ENCODE peak calls at places on chromosomes 7 and 10, in seven cellular contexts. S is WERI-Rb-1, L is colonic mucosa, H is GM06990, Z is fibroblast of lung, N is right atrium auricular region, Y is osteoblast. T is an unnamed sample. For H3K27me3 and H3K36me3, the result is how much of the 10 kb centered on the place peaks cover.

GRCh38 chr7:46969303-46970130 is 612.4 kb downstream of the TNS3 start:
- DNase-seq in S (no peak), Y (no peak), N (no peak), H (no peak), L (peak), Z (peak), T (no peak)

GRCh38 chr10:50625663-50626062 is 1.9 kb upstream of the SGMS1 start:
- DNase-seq in Y (no peak), S (no peak), H (no peak), Z (peak), N (no peak), L (peak), T (peak)

GRCh38 chr10:120783901-120784300 is 67.3 kb upstream of the WDR11 start:
- DNase-seq in N (no peak), S (no peak), Y (no peak), Z (no peak), L (no peak), H (no peak), T (no peak)

GRCh38 chr10:58967551-58968418 is 208.7 kb upstream of the PHYHIPL start:
- DNase-seq in S (peak), Z (no peak), N (no peak), L (no peak), Y (no peak), H (peak), T (peak)

GRCh38 chr7:98559958-98560357 is 57.1 kb upstream of the NPTX2 start:
- DNase-seq in N (no peak), Y (no peak), L (no peak), Z (no peak), H (no peak), S (no peak), T (peak)

GRCh38 chr10:123240776-123241175 is 86.6 kb downstream of the BUB3 start:
- DNase-seq in H (no peak), Z (no peak), Y (no peak), S (no peak), L (no peak), N (no peak), T (no peak)

GRCh38 chr7:129053938-129054437 is 923 bp downstream of the TNPO3 start:
- DNase-seq in N (no peak), H (no peak), L (no peak), Y (peak), Z (peak), S (no peak), T (no peak)

GRCh38 chr7:27953361-27953760 is 213.4 kb downstream of the TAX1BP1 start:
- DNase-seq in S (no peak), N (no peak), H (no peak), Z (no peak), Y (no peak), L (no peak), T (no peak)

GRCh38 chr7:120445276-120445675 is 172.3 kb downstream of the KCND2 start:
- DNase-seq in S (no peak), N (no peak), Y (no peak), Z (no peak), H (no peak), L (no peak), T (no peak)

GRCh38 chr10:3902054-3902808 is 117.2 kb upstream of the KLF6 start:
- DNase-seq in N (no peak), Y (no peak), H (peak), L (no peak), Z (peak), S (no peak), T (peak)

GRCh38 chr7:129829677-129830631 is 122.8 kb downstream of the UBE2H start:
- DNase-seq in S (peak), N (no peak), Z (peak), Y (no peak), H (peak), L (peak), T (peak)

GRCh38 chr10:110919349-110919931 is at the start of gene SHOC2:
- DNase-seq in N (peak), Y (peak), L (peak), Z (no peak), H (no peak), S (peak), T (peak)

GRCh38 chr10:10878944-10879343 is 138.7 kb upstream of the CELF2 start:
- DNase-seq in S (no peak), Y (no peak), H (no peak), N (no peak), Z (no peak), L (no peak), T (no peak)

GRCh38 chr10:124533266-124533665 is 71.6 kb downstream of the LHPP start:
- DNase-seq in S (no peak), N (no peak), L (no peak), H (no peak), Y (no peak), Z (no peak), T (no peak)

GRCh38 chr10:99534939-99535763 is 2.4 kb downstream of the NKX2-3 start:
- DNase-seq in Y (peak), H (peak), Z (no peak), L (no peak), S (no peak), N (no peak), T (peak)
- H3K4me3 ChIP-seq in Y (no peak), H (peak), Z (no peak), L (peak), S (no peak), N (peak), T (no peak)

DNA sequence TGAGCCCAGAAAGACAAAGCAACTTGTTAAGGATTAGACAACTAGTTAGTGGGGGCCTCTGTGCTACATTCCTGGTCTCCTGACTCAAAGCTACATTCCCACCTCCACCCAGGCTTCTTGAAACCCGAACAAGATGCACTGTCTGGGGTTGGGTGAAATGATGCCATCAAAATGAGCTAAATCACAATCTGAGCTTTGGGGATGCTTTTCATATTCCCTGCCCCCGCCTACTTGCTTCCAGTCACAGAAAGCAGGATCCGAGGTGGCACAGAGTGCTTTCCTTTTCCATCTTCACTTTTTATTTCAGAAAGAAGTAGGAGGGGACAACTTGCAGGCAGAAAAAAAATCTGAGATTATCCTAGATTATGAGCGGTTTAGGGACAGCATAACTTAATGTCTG is 5.4 kb upstream of the VAX1 start:
- DNase-seq in L (no peak), N (no peak), S (no peak), H (no peak), Y (no peak), Z (no peak), T (no peak)
- H3K27me3 ChIP-seq in L (under half), N (under half), S (under half), H (under half), Y (under half), Z (under half), T (half or more)

DNA sequence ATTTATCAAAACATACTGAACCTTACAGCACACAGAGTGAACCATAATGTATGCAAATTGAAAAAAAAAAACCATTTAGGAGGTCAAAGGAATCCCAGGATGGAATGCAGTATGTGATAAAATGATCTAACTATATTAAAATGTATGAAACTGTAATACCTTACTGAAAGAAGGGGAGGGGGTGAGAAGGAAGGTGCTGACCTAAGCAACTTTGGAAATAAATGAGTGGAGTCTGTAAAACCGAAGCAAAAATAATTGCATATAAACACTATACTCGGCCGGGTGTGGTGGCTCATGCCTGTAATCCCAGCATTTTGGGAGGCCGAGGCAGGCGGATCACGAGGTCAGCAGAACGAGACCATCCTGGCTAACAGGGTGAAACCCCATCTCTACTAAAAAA is 69.4 kb downstream of the XPNPEP1 start:
- DNase-seq in H (no peak), L (no peak), N (no peak), Y (no peak), S (no peak), Z (no peak), T (no peak)
- H3K36me3 ChIP-seq in H (under half), L (under half), N (under half), Y (under half), S (under half), Z (under half), T (under half)

DNA sequence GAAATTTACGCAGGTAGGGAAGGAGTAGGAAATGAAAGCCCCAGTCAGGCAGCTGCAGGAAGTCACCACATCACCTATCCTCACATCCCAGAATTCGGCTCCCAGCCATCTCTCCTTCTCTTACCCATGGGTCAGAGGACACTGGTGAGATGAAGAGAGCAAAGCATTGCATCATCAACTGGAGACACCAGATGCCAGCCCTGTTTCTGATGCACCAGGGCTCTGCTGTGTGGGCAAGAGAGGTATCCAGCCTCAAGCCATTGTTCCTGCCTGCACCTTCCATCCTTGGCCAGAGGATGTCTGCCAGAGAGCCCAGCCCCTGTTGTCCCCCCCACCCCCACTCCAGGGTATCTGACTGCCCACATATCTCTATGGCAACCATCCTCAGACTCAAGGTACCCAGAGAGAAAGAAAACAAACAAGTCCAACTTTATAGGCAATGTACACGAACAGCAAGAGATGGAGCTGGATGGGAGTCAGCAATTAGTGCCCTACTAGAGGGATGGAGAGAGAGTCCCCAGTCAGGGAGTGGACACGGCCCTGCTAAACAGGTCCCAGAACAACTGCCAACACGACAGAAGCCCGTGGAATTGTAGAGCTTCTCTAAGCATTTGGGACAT is 3.0 kb downstream of the CAMK2G start:
- DNase-seq in S (no peak), Y (peak), Z (no peak), H (no peak), L (no peak), N (no peak), T (no peak)
- H3K4me3 ChIP-seq in S (no peak), Y (no peak), Z (no peak), H (no peak), L (no peak), N (no peak), T (no peak)

GRCh38 chr7:2639994-2640830 is 8.4 kb downstream of the TTYH3 start:
- DNase-seq in Y (no peak), H (no peak), L (no peak), Z (no peak), S (no peak), N (no peak), T (no peak)
- H3K27me3 ChIP-seq in Y (under half), H (under half), L (under half), Z (under half), S (under half), N (under half), T (under half)

GRCh38 chr10:1109795-1110673 is 53.8 kb downstream of the WDR37 start:
- DNase-seq in S (peak), L (peak), Y (peak), N (no peak), H (peak), Z (peak), T (peak)
- H3K36me3 ChIP-seq in S (under half), L (under half), Y (half or more), N (half or more), H (under half), Z (under half), T (under half)

GRCh38 chr7:16067695-16068094 is 353.6 kb downstream of the CRPPA start:
- DNase-seq in Z (no peak), L (no peak), H (no peak), N (no peak), Y (no peak), S (no peak), T (no peak)
- H3K4me3 ChIP-seq in Z (no peak), L (no peak), H (no peak), N (peak), Y (peak), S (no peak), T (no peak)

DNA sequence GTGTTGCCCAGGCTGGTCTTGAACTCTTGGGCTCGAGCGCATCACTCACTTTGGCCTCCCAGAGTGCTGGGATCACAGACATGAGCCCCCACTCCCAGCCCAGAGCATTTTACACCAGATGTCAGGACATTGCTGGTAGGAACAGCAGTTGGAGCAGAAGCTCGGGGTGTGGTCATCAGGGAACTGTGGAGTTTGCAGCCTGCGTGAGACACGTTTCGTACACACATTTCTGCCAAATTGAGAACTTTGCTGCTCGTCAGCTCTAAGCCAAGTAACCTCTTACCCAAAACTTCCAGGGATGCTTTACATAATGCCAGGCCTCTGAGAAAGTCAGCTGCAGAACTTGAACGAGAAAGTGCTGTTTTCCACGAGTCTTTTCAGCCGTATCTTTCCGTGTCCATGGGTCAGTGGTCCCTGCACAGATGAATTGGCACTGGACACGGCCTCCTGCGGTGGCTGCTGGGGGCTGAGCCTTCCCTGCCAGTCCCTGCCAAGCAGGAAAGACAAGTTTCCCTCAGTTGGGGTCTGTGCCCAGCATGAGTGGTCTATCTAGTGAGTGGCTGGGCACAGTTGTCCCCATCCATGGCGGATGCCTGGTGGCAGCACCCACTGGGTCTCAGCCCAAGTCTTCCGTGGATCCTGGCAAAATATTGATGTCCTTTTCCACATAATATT is 54.4 kb downstream of the DNAJB6 start:
- DNase-seq in Y (no peak), Z (no peak), S (no peak), N (no peak), H (no peak), L (no peak), T (no peak)
- H3K27me3 ChIP-seq in Y (under half), Z (under half), S (under half), N (under half), H (under half), L (under half), T (under half)

T was measured in H7.